ENCODE peak calls at places on chromosomes 5 and 9, in six cellular contexts. X, R, G, Q, J and N are unnamed samples.

GRCh38 chr9:131692612-131692976 is 47.3 kb downstream of the RAPGEF1 start:
- DNase-seq in G (no peak), R (no peak), Q (no peak), J (no peak), X (no peak), N (no peak)

GRCh38 chr5:139747583-139748504 is 47.8 kb upstream of the PSD2 start:
- DNase-seq in R (peak), X (peak), J (peak), G (peak), Q (no peak), N (peak)

GRCh38 chr9:127065592-127065991 is 56.8 kb downstream of the ANGPTL2 start:
- DNase-seq in G (no peak), R (no peak), X (no peak), J (no peak), Q (no peak), N (no peak)

GRCh38 chr9:115740986-115741385 is 412.6 kb upstream of the PAPPA start:
- DNase-seq in X (no peak), J (no peak), G (no peak), Q (no peak), R (no peak), N (no peak)

GRCh38 chr9:33734911-33735310 is 60.5 kb upstream of the PRSS3 start:
- DNase-seq in J (no peak), R (no peak), Q (no peak), X (no peak), G (no peak), N (no peak)

GRCh38 chr5:491119-491855 is 33.0 kb downstream of the SLC9A3 start:
- DNase-seq in X (peak), J (no peak), R (peak), Q (no peak), G (no peak), N (no peak)

GRCh38 chr9:108142504-108143201 is 653.1 kb upstream of the KLF4 start:
- DNase-seq in Q (no peak), X (no peak), R (peak), G (peak), J (peak), N (no peak)

GRCh38 chr5:5615569-5615968 is 193.1 kb downstream of the ICE1 start:
- DNase-seq in X (no peak), J (no peak), R (no peak), Q (peak), G (no peak), N (no peak)

GRCh38 chr9:83154821-83155220 is 91.9 kb upstream of the RASEF start:
- DNase-seq in X (no peak), R (no peak), Q (no peak), J (no peak), G (peak), N (no peak)

GRCh38 chr5:60077292-60077691 is 183.8 kb upstream of the PDE4D start:
- DNase-seq in Q (no peak), G (no peak), J (peak), X (peak), R (no peak), N (no peak)

GRCh38 chr5:56637321-56637920 is 177.9 kb upstream of the MAP3K1 start:
- DNase-seq in R (no peak), X (no peak), G (no peak), Q (no peak), J (no peak), N (no peak)

GRCh38 chr9:137582286-137582860 is 3.6 kb upstream of the DPH7 start:
- DNase-seq in G (no peak), X (peak), J (no peak), Q (peak), R (peak), N (no peak)

GRCh38 chr9:70390922-70391321 is 23.5 kb downstream of the KLF9 start:
- DNase-seq in R (no peak), G (no peak), J (no peak), X (no peak), Q (no peak), N (no peak)

GRCh38 chr9:76463211-76463610 is 4.2 kb downstream of the GCNT1 start:
- DNase-seq in J (no peak), R (no peak), G (no peak), X (no peak), Q (no peak), N (no peak)

GRCh38 chr5:25963251-25964008 is 1075.0 kb downstream of the CDH9 start:
- DNase-seq in J (no peak), R (no peak), X (no peak), Q (no peak), G (no peak), N (no peak)

GRCh38 chr5:87115839-87116364 is 151.8 kb upstream of the RASA1 start:
- DNase-seq in X (no peak), G (no peak), J (no peak), Q (no peak), R (no peak), N (no peak)

GRCh38 chr5:87110721-87111120 is 157.0 kb upstream of the RASA1 start:
- DNase-seq in J (no peak), G (no peak), X (no peak), Q (no peak), R (no peak), N (no peak)

GRCh38 chr5:87113848-87114247 is 153.8 kb upstream of the RASA1 start:
- DNase-seq in Q (no peak), R (no peak), J (no peak), X (no peak), G (no peak), N (no peak)

GRCh38 chr5:87116821-87117512 is 150.7 kb upstream of the RASA1 start:
- DNase-seq in X (no peak), J (no peak), G (no peak), R (no peak), Q (no peak), N (no peak)

GRCh38 chr5:87114631-87115030 is 153.1 kb upstream of the RASA1 start:
- DNase-seq in X (no peak), Q (no peak), G (no peak), R (no peak), J (no peak), N (no peak)
- TF ChIP-seq CTCF in X (no peak), Q (no peak), G (no peak), R (no peak), J (no peak), N (no peak)

GRCh38 chr5:75414241-75414640 is 77.2 kb downstream of the HMGCR start:
- DNase-seq in R (no peak), X (no peak), J (no peak), Q (no peak), G (no peak), N (no peak)

DNA sequence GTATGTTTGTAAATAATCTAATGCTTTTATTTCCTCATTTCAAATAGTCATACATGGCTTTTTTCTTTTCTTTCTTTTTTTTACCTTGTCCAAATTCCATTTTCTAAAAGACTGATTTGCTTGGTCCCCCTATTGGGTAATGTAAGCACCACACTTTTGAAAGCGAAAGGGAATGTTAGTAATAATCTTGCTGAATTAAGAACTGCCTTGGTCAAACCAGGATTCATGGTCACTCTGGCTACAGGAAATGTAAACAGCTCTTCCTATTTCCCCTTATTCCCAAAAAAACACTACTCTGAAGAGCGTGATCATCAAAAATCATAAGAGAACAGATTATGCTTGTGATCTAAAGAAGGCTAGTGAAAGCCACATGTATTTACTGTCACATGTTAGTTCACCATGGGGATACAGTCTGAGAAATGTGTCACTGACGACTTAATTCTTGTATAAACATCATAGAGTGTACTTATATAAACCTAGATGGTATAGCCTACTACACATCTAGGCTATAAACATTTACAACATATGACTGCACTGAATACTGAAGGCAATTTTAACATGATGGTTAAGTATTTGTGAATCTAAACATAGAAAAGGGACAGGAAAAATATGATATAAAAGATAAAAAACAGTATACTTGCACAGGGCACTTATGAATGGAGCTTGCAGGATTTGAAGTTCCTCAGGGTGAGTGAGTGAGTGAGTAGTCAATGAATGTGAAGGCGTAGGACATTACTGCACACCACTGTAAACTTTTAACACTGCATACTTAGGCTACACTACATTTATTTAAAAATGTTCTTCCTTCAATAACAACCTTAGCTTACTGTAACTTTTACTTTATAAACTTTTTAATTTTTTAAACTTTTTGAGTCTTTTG is 75.3 kb downstream of the HMGCR start:
- DNase-seq in J (no peak), Q (no peak), G (no peak), X (no peak), R (no peak), N (no peak)
- TF ChIP-seq CTCF in J (no peak), Q (no peak), G (no peak), X (no peak), R (no peak), N (no peak)

GRCh38 chr9:110452227-110452801 is 114.7 kb upstream of the TXNDC8 start:
- DNase-seq in X (no peak), G (no peak), R (no peak), J (no peak), Q (no peak), N (no peak)
- TF ChIP-seq CTCF in X (no peak), G (no peak), R (peak), J (no peak), Q (peak), N (no peak)

GRCh38 chr5:31236339-31236738 is 42.9 kb downstream of the CDH6 start:
- DNase-seq in X (no peak), J (no peak), G (no peak), Q (no peak), R (no peak), N (no peak)

GRCh38 chr5:31237159-31237558 is 43.7 kb downstream of the CDH6 start:
- DNase-seq in J (no peak), G (no peak), X (no peak), Q (peak), R (no peak), N (no peak)

GRCh38 chr5:31235381-31235780 is 41.9 kb downstream of the CDH6 start:
- DNase-seq in J (no peak), Q (no peak), R (no peak), G (no peak), X (no peak), N (no peak)

GRCh38 chr5:31231171-31231570 is 37.7 kb downstream of the CDH6 start:
- DNase-seq in G (no peak), Q (no peak), R (no peak), X (no peak), J (no peak), N (no peak)

GRCh38 chr5:31232273-31232888 is 38.9 kb downstream of the CDH6 start:
- DNase-seq in J (no peak), X (no peak), R (peak), G (no peak), Q (peak), N (no peak)
- TF ChIP-seq CTCF in J (no peak), X (peak), R (peak), G (peak), Q (peak), N (no peak)

DNA sequence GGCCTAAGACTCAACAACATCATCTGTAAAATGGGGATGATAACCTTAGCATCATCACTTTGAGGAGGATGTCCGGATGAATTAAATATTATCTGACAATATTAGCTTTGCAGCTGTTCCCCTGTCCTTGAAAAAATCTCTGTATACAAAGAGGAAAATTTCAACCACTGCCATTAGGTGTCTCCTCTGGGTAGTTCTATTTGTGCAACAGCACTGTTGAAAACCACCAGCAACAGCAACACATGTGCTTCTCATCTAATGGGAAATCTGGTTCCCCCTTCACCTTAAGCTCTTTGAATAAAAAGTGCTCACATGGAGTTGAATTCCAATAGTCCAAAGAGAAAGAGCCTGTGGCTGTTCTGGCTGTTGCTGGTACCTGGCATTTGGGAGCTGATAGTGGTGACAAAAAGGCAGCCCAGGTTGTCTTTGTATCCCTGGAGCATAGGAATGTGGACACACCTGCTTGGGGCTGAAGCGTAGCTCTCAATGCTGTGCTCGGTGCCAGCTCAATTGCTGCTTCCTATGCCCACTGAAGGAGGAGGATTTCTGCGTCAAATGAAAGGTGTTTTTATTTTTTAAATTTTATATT is 322.1 kb upstream of the MSX2 start:
- DNase-seq in R (no peak), G (no peak), J (no peak), X (no peak), Q (no peak), N (no peak)
- TF ChIP-seq CTCF in R (no peak), G (no peak), J (no peak), X (no peak), Q (peak), N (no peak)

GRCh38 chr5:66344544-66344943 is 200.4 kb downstream of the SREK1 start:
- DNase-seq in R (no peak), J (no peak), X (no peak), G (no peak), Q (no peak), N (no peak)
- TF ChIP-seq CTCF in R (no peak), J (no peak), X (no peak), G (no peak), Q (no peak), N (no peak)

GRCh38 chr9:101791938-101792337 is 53.5 kb upstream of the GRIN3A start:
- DNase-seq in G (peak), X (no peak), J (no peak), Q (peak), R (peak), N (no peak)
- TF ChIP-seq CTCF in G (no peak), X (no peak), J (no peak), Q (peak), R (peak), N (no peak)

DNA sequence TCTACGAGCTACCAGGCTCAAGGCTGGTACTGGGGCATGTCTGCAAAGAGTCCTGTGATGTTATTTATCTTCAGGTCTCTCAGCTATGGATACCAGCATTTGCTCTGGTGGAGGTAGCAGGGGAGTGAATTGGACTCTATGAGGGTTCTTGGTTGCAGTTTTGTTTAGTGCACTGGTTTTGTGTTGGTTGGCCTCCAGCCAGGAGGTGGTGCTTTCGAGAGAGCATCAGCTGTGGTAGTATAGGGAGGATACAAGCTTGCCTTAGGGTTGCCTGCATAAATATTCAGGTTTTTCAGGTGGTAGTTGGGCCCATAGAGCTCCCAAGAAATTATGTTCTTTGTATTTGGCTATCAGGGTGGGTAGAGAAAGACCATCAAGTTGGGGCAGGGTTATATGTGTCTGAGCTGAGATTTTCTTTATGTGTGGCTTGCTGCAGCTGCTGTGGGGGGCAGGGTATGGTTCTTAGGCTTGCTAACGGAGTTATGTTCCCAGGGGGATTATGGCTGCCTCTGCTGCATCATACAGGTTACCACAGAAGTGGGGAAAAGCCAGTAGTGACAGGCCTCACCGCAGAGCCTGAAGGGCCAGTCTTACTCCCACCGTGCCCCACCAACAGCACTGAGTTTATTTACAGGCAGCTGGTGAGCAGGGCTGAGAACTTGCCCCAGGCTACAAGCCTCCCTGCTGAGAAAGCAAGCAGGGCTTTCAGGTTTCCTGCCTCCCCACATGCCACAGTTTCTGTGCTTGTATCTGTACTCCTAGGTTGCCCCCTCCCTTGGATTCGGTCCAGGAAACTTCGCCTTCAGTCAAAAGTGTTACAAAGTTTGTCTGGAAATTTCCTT is 9.8 kb upstream of the RIOK2 start:
- DNase-seq in R (no peak), Q (peak), J (no peak), X (no peak), G (no peak), N (no peak)
- TF ChIP-seq CTCF in R (no peak), Q (no peak), J (no peak), X (no peak), G (no peak), N (no peak)

DNA sequence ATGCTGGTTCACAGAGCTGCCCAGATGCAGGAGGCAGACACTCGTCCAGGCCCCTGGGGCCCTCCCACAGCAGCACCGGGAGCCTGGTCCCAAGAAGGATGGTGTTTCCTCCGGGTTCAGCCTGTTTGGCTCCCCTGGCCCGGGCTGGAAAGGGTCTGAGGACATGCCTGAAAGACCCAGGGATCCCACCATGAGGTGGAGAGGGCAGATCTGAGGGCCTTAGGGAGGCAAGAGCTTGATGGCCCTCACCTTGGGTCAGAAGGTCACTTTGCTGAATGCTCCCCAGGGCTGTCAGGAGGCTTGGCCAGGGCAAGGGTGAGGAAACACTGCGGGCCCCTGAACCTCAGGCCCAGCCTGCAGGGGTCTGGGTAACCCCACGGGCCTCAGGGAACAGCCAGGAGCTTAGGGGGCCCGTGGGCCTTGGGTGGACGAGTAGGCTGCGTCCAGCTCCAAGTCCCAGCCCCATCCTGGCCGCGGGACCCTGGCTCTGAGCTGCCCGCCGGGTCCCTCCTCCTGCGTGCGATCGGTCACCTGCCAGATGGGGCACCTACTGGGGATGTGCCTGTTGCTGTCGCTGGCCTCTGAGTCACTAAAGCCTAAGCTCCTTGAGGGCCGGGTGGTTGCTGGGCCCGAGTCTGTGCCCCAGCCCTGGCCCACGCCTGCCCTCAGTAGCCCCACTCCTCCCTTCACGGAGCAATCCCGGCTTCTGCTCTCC is 106.2 kb downstream of the ZNF354C start:
- DNase-seq in Q (no peak), G (no peak), X (no peak), R (no peak), J (peak), N (no peak)
- TF ChIP-seq CTCF in Q (no peak), G (no peak), X (no peak), R (no peak), J (no peak), N (no peak)